ENCODE peak calls at places on chromosomes 2 and 18, in six cellular contexts. Y, K, F, C, P and N are unnamed samples.

GRCh38 chr2:181310967-181311366 is 146.2 kb upstream of the ITGA4 start:
- DNase-seq in Y (no peak), K (no peak), F (no peak), C (no peak), P (no peak), N (no peak)

GRCh38 chr2:57862153-57862552 is 184.5 kb upstream of the VRK2 start:
- DNase-seq in Y (no peak), K (no peak), F (no peak), C (no peak), P (peak), N (peak)

GRCh38 chr2:112643488-112643887 is 2.3 kb upstream of the SLC20A1 start:
- DNase-seq in Y (no peak), K (no peak), F (no peak), C (no peak), P (no peak), N (no peak)

GRCh38 chr2:168992026-168992425 is 39.1 kb downstream of the ABCB11 start:
- DNase-seq in Y (peak), K (no peak), F (no peak), C (no peak), P (no peak), N (peak)

GRCh38 chr18:54303408-54303807 is 34.1 kb downstream of the POLI start:
- DNase-seq in Y (no peak), K (no peak), F (no peak), C (no peak), P (no peak), N (no peak)

GRCh38 chr2:40401896-40402295 is 50.0 kb downstream of the SLC8A1 start:
- DNase-seq in Y (peak), K (no peak), F (no peak), C (no peak), P (peak), N (no peak)

GRCh38 chr2:219803294-219803693 is 175.9 kb downstream of the SLC4A3 start:
- DNase-seq in Y (peak), K (no peak), F (no peak), C (no peak), P (no peak), N (no peak)

GRCh38 chr2:27370816-27371620 is 602 bp downstream of the SNX17 start:
- DNase-seq in Y (peak), K (no peak), F (peak), C (no peak), P (peak), N (no peak)

GRCh38 chr2:159558479-159558878 is 57.9 kb downstream of the BAZ2B start:
- DNase-seq in Y (no peak), K (no peak), F (no peak), C (no peak), P (no peak), N (no peak)

GRCh38 chr2:159559034-159559433 is 57.3 kb downstream of the BAZ2B start:
- DNase-seq in Y (no peak), K (no peak), F (no peak), C (no peak), P (no peak), N (no peak)

GRCh38 chr2:159561242-159561641 is 55.1 kb downstream of the BAZ2B start:
- DNase-seq in Y (no peak), K (no peak), F (no peak), C (no peak), P (no peak), N (no peak)

GRCh38 chr2:159555651-159556392 is 60.5 kb downstream of the BAZ2B start:
- DNase-seq in Y (no peak), K (no peak), F (no peak), C (no peak), P (no peak), N (no peak)

DNA sequence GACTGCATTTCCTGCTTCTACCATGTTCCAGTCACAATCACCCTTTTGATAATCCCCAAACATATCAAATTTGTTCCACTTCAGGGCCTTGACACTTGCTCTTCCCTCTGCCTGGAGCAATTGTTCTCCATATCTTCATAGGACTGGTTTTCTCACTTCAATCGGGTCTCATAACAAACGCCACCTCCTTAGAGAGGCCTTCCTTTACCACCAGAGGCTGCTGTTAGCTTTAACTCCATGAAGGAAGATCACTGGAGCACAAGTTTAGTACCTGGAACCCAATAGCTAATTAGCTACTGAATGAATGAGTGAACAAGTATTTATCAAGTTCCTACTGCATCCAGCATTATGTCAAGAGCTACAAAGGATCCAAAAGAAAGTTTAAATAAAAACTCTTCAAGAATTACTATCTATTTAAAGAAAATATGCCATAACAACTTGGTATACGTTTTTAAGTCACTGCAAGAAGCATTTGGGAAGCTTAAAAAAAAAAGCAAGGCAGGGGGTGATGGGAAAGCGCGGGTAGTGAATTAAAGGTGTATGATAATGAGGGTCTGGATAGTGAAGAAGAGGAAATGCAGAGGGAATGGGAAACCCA is 58.8 kb downstream of the BAZ2B start:
- DNase-seq in Y (no peak), K (no peak), F (no peak), C (no peak), P (peak), N (no peak)
- H3K27ac ChIP-seq in Y (no peak), K (no peak), F (no peak), C (no peak), P (no peak), N (no peak)

GRCh38 chr18:56999823-57000222 is 147.1 kb upstream of the BOD1L2 start:
- DNase-seq in Y (no peak), K (no peak), F (no peak), C (no peak), P (no peak), N (no peak)
- H3K27ac ChIP-seq in Y (no peak), K (no peak), F (no peak), C (no peak), P (no peak), N (no peak)

GRCh38 chr2:25270061-25270460 is 71.7 kb downstream of the DNMT3A start:
- DNase-seq in Y (no peak), K (no peak), F (no peak), C (no peak), P (no peak), N (no peak)

GRCh38 chr2:25275575-25275965 is 66.2 kb downstream of the DNMT3A start:
- DNase-seq in Y (no peak), K (no peak), F (no peak), C (no peak), P (no peak), N (no peak)

GRCh38 chr2:25274868-25275574 is 66.7 kb downstream of the DNMT3A start:
- DNase-seq in Y (no peak), K (peak), F (peak), C (no peak), P (no peak), N (no peak)

GRCh38 chr2:25276569-25277465 is 64.9 kb downstream of the DNMT3A start:
- DNase-seq in Y (no peak), K (peak), F (peak), C (peak), P (no peak), N (no peak)

DNA sequence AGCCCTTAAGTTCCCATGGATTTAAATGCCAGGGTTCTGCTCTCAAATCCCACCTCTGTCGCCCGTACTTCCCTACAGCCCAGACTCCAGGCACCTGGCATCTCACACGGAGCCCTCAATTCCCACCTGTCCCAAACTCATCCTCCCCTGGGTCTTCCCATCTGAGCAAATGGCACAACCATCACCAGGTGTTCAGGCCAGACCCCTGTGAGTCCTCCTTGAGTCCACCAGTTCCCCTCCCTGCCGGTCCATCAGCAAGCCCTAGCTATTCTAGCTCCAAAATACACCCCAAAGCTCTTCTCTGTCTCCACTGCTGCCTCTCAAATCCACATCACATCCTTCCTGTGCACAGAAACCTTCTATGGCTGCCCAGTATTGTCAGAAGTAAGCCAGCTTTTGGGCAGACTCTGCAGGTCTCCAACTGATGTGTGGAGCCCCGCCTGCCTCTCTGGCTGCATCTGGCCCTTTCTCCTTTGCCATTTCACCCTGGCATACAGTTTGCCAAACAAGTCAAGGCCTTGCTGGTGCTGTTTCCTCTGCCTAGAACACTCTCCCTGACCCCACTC is 67.7 kb downstream of the DNMT3A start:
- DNase-seq in Y (no peak), K (no peak), F (peak), C (no peak), P (no peak), N (no peak)
- H3K27ac ChIP-seq in Y (no peak), K (peak), F (peak), C (peak), P (no peak), N (no peak)

DNA sequence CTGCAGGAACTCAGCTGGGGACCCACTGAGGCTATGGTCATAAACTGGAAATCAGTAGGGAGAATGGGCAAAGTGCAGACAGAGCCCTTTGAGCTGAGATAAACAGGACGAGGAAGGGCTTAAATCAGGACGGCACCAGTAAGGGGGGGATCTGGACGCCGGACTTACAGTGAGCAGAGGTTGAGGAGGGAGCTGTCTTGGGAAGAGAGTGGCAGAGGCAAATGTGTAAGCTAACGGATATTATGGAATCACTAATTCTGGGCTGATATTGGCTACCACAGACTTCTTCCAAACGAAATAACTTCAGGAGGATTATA is 540 bp downstream of the CYP27A1 start:
- DNase-seq in Y (no peak), K (no peak), F (no peak), C (no peak), P (no peak), N (no peak)
- H3K27ac ChIP-seq in Y (no peak), K (peak), F (peak), C (peak), P (no peak), N (no peak)

DNA sequence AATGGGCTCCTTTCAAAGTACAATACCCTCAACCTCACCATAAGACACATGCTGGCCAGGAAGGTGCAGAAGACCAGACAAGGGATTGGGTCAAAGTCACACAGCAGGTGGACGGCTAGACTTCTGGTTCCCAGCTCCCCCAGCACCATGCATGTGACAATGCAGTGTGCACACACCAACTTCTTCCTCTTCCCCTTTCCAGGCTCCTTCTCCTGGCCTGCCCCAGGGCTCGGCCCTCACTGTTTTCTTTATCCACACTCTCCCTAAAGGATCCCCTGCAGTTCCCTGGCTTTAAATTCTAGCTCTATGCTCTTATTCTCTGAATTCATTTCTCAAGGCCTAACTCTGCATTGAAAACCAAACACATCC is 82.3 kb downstream of the LOXHD1 start:
- DNase-seq in Y (no peak), K (no peak), F (no peak), C (no peak), P (no peak), N (no peak)
- H3K27ac ChIP-seq in Y (no peak), K (no peak), F (no peak), C (no peak), P (no peak), N (no peak)

DNA sequence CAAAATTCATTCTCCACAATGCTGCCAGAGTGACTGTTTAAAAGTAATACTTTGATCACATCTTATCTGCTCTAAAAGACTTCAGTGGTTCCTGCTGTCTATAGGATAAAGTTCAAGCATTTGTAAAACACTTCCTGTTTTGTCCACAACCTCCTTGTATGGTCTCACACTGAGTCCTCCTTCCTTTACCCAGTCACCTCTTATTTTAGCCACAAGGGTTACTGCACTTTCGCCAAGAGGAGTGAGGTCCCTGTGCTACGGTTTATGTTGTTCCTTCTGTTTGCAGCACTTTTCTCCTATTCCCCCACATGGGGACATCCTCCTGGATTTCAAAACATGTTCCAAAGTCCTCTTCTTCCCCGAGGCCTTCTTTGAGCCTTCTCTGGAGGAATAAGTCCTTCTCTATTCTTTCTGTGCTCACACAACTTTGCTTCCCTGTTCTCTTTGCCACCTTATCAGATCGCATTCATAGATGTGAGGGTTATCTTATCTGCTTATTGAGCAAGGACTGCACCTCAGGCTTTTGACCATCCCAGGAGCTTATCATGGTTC is 112.2 kb upstream of the NABP1 start:
- DNase-seq in Y (no peak), K (no peak), F (no peak), C (no peak), P (no peak), N (no peak)
- H3K27ac ChIP-seq in Y (no peak), K (no peak), F (no peak), C (no peak), P (no peak), N (no peak)

GRCh38 chr18:76980663-76981387 is 151.8 kb downstream of the MBP start:
- DNase-seq in Y (no peak), K (no peak), F (no peak), C (no peak), P (no peak), N (no peak)
- H3K27ac ChIP-seq in Y (no peak), K (no peak), F (no peak), C (no peak), P (no peak), N (no peak)

GRCh38 chr18:58937913-58938312 is 73.2 kb downstream of the ZNF532 start:
- DNase-seq in Y (peak), K (no peak), F (no peak), C (no peak), P (no peak), N (no peak)
- H3K27ac ChIP-seq in Y (peak), K (peak), F (no peak), C (no peak), P (no peak), N (no peak)